ENCODE peak calls at places on chromosomes 1 and 21, in five cellular contexts. V is PC-3, Y is Karpas-422, H is HCT116, E is SK-N-SH. C is an unnamed sample. For H3K9me2, the result is how much of the 10 kb centered on the place peaks cover.

GRCh38 chr1:190258003-190258402 is 219.7 kb downstream of the BRINP3 start:
- DNase-seq in V (no peak), Y (no peak), H (no peak), E (no peak), C (no peak)

GRCh38 chr1:150507912-150508864 is at the start of gene ECM1:
- DNase-seq in V (peak), Y (no peak), H (no peak), E (no peak), C (no peak)

GRCh38 chr1:215544566-215544965 is 22.5 kb upstream of the KCTD3 start:
- DNase-seq in V (no peak), Y (no peak), H (no peak), E (no peak), C (no peak)

GRCh38 chr1:236002025-236002390 is 62.9 kb downstream of the NID1 start:
- DNase-seq in V (no peak), Y (peak), H (no peak), E (no peak), C (no peak)

GRCh38 chr1:3471356-3472087 is 17.1 kb downstream of the ARHGEF16 start:
- DNase-seq in V (no peak), Y (no peak), H (no peak), E (peak), C (no peak)

GRCh38 chr1:47201179-47201578 is 11.3 kb upstream of the PDZK1IP1 start:
- DNase-seq in V (no peak), Y (no peak), H (no peak), E (no peak), C (no peak)

GRCh38 chr21:36209626-36210171 is 53.1 kb downstream of the DOP1B start:
- DNase-seq in V (peak), Y (peak), H (peak), E (peak), C (peak)

GRCh38 chr1:20602851-20603450 is 14.1 kb downstream of the CDA start:
- DNase-seq in V (peak), Y (no peak), H (no peak), E (no peak), C (no peak)

GRCh38 chr1:34806396-34806795 is 13.6 kb downstream of the GJA4 start:
- DNase-seq in V (no peak), Y (no peak), H (no peak), E (no peak), C (no peak)

GRCh38 chr1:46285730-46286477 is 17.5 kb downstream of the LRRC41 start:
- DNase-seq in V (no peak), Y (no peak), H (no peak), E (no peak), C (no peak)

GRCh38 chr1:18716112-18716784 is 85.6 kb downstream of the PAX7 start:
- DNase-seq in V (no peak), Y (no peak), H (no peak), E (no peak), C (no peak)

GRCh38 chr21:33011462-33011861 is 14.3 kb upstream of the OLIG2 start:
- DNase-seq in V (peak), Y (no peak), H (peak), E (no peak), C (no peak)

GRCh38 chr1:186375929-186376330 is 292 bp downstream of the ODR4 start:
- DNase-seq in V (no peak), Y (no peak), H (no peak), E (no peak), C (no peak)

GRCh38 chr1:1040004-1040991 is 20.4 kb downstream of the AGRN start:
- DNase-seq in V (peak), Y (peak), H (peak), E (peak), C (no peak)

GRCh38 chr1:156387899-156388813 is 19.1 kb downstream of the RHBG start:
- DNase-seq in V (no peak), Y (no peak), H (no peak), E (no peak), C (peak)

GRCh38 chr1:218702808-218703207 is 357.7 kb downstream of the TGFB2 start:
- DNase-seq in V (no peak), Y (no peak), H (no peak), E (no peak), C (no peak)

GRCh38 chr1:24244519-24245268 is 57.6 kb upstream of the IFNLR1 start:
- DNase-seq in V (no peak), Y (no peak), H (no peak), E (no peak), C (no peak)

GRCh38 chr1:101291562-101292035 is 54.8 kb downstream of the S1PR1 start:
- DNase-seq in V (peak), Y (peak), H (no peak), E (no peak), C (no peak)

GRCh38 chr1:61116421-61116820 is 34.1 kb downstream of the NFIA start:
- DNase-seq in V (peak), Y (no peak), H (no peak), E (no peak), C (no peak)

GRCh38 chr1:29444782-29445325 is 208.5 kb downstream of the PTPRU start:
- DNase-seq in V (no peak), Y (no peak), H (no peak), E (no peak), C (no peak)

GRCh38 chr1:116769994-116770393 is 15.8 kb downstream of the CD2 start:
- DNase-seq in V (no peak), Y (no peak), H (no peak), E (no peak), C (no peak)

GRCh38 chr21:36700961-36701911 is 2.3 kb downstream of the SIM2 start:
- DNase-seq in V (peak), Y (no peak), H (no peak), E (peak), C (no peak)

GRCh38 chr1:204139088-204139487 is 12.8 kb downstream of the ETNK2 start:
- DNase-seq in V (no peak), Y (no peak), H (no peak), E (no peak), C (no peak)

GRCh38 chr1:201396859-201397464 is 2.2 kb downstream of the LAD1 start:
- DNase-seq in V (peak), Y (no peak), H (peak), E (no peak), C (no peak)

GRCh38 chr1:22870201-22870871 is 102.3 kb downstream of the LACTBL1 start:
- DNase-seq in V (peak), Y (no peak), H (no peak), E (peak), C (no peak)

GRCh38 chr1:205597691-205598314 is 34.0 kb downstream of the ELK4 start:
- DNase-seq in V (no peak), Y (no peak), H (no peak), E (no peak), C (no peak)

GRCh38 chr1:177858222-177858894 is 111.5 kb downstream of the SEC16B start:
- DNase-seq in V (no peak), Y (no peak), H (no peak), E (no peak), C (no peak)

GRCh38 chr1:196655494-196655893 is 3.7 kb downstream of the CFH start:
- DNase-seq in V (no peak), Y (no peak), H (no peak), E (no peak), C (no peak)

GRCh38 chr1:225859151-225859550 is 23.0 kb downstream of the TMEM63A start:
- DNase-seq in V (no peak), Y (no peak), H (no peak), E (no peak), C (no peak)

GRCh38 chr1:221576268-221576667 is 165.6 kb downstream of the DUSP10 start:
- DNase-seq in V (peak), Y (no peak), H (no peak), E (no peak), C (peak)

GRCh38 chr21:33908760-33909159 is 6.8 kb downstream of the ATP5PO start:
- DNase-seq in V (no peak), Y (no peak), H (no peak), E (no peak), C (no peak)

GRCh38 chr21:33643658-33644311 is 1.5 kb downstream of the ITSN1 start:
- DNase-seq in V (peak), Y (no peak), H (no peak), E (peak), C (no peak)

GRCh38 chr1:183869230-183869629 is 64.3 kb downstream of the RGL1 start:
- DNase-seq in V (no peak), Y (no peak), H (no peak), E (no peak), C (no peak)

GRCh38 chr1:183871142-183871541 is 66.2 kb downstream of the RGL1 start:
- DNase-seq in V (peak), Y (no peak), H (peak), E (no peak), C (no peak)

GRCh38 chr1:183871568-183871967 is 66.6 kb downstream of the RGL1 start:
- DNase-seq in V (no peak), Y (no peak), H (no peak), E (no peak), C (no peak)

GRCh38 chr1:183869671-183870070 is 64.8 kb downstream of the RGL1 start:
- DNase-seq in V (no peak), Y (no peak), H (no peak), E (no peak), C (no peak)

DNA sequence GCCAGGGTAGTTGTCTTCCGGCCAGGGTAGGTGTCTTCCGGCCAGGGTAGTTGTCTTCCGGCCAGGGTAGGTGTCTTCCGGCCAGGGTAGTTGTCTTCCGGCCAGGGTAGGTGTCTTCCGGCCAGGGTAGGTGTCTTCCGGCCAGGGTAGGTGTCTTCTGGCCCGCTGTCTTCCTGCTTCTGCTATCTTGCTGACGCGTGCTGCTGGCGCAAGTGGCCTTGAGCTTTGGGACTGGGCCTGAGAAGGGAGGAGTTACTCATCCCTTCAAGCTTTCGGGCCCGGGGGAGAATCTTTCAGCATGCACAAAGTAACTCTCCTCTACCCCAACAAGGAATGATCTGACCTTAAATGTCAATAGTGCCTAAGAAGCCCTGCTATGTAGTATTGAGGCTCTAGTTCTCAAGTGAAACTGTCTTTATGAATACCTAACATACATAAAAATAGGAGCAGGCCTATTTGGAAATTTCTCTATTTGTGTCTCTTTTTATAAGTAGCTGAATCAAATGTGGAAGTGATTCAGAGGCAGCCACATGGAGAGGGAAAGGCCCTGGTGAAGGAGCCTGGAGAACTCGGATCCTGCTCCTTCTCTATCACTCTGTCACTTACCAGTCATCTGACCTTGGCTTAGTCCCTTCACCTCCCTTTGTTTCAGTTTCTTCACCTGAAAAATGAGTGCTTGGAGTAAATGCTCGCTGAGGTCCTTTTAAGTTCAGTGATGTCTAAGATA is 65.6 kb downstream of the RGL1 start:
- DNase-seq in V (peak), Y (no peak), H (no peak), E (no peak), C (no peak)
- H2AFZ ChIP-seq in V (peak), Y (no peak), H (no peak), E (no peak), C (no peak)

DNA sequence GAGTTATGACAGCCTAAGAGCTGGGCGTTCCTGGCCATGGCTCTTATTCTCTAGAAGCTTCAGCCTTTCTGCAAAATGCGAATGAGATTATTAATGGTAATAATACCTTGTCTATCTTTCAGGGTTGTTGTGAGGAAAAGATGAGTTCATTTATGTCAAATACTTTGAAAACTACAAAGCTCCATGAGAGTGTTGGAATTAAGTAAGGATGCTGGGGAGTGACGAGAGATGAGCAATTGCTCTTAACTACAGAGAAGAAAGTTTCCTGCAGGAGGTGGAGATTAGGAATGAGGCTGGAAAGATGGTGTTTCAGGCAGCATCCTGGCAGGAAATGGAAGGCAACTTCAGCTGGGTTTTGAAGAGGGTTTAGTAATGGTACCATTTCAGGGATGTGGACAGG is 124.2 kb downstream of the CACNA1E start:
- DNase-seq in V (no peak), Y (no peak), H (no peak), E (no peak), C (no peak)
- H3K9me2 ChIP-seq in V (under half), Y (under half), H (under half), E (under half), C (under half)

DNA sequence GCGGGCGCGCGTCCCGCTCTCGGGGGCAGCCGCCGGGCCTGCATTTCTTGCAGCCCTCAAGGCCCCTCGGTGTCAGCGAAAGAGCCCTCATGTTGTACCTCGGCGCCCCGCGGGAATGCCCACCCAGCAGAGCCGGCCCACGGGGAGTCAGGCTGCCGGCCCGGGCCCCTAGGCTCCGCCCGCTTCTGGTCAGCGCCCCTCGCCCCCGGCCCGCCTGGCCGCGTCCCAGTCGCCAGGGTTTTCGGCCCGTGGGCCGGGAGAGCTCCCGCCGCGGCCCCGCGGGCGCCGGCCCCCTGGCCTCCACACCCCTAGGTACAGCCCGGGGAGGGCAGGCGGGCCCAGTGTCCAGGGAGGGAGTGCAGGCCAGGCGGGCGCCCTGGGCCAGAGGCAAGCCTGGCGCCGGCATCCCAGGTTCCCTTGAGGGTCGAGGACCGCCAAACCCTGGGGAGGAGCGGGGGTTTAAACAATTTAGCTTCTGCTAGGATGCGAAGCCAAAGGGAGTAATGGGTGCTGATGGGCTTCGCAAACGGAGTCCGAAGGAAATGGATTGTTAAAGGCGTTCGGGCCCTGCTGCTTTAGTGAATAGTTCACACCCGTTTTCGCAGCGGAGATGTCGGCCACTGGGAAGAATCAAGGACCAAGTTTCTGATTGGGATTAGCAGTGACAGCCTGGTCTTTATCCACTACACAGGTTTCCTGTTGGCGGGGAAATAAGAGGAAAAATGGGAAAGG is 486 bp upstream of the KCNA3 start:
- DNase-seq in V (no peak), Y (no peak), H (no peak), E (no peak), C (no peak)
- H3K9ac ChIP-seq in V (no peak), Y (no peak), H (no peak), E (no peak), C (peak)

GRCh38 chr1:247386695-247387094 is 29.3 kb upstream of the NLRP3 start:
- DNase-seq in V (peak), Y (no peak), H (no peak), E (no peak), C (no peak)

GRCh38 chr1:247387096-247387495 is 28.9 kb upstream of the NLRP3 start:
- DNase-seq in V (no peak), Y (no peak), H (no peak), E (no peak), C (no peak)

GRCh38 chr1:247385283-247385682 is 30.7 kb upstream of the NLRP3 start:
- DNase-seq in V (peak), Y (no peak), H (no peak), E (no peak), C (no peak)

GRCh38 chr1:247387500-247387899 is 28.5 kb upstream of the NLRP3 start:
- DNase-seq in V (peak), Y (no peak), H (no peak), E (no peak), C (no peak)

GRCh38 chr1:247386217-247386616 is 29.8 kb upstream of the NLRP3 start:
- DNase-seq in V (no peak), Y (no peak), H (no peak), E (no peak), C (no peak)
- H2AFZ ChIP-seq in V (no peak), Y (no peak), H (no peak), E (no peak), C (no peak)

GRCh38 chr1:114043548-114043947 is 64.3 kb downstream of the OLFML3 start:
- DNase-seq in V (no peak), Y (no peak), H (no peak), E (no peak), C (no peak)
- H3K9me2 ChIP-seq in V (under half), Y (under half), H (under half), E (under half), C (under half)

GRCh38 chr1:36354486-36354885 is 31.0 kb upstream of the EVA1B start:
- DNase-seq in V (no peak), Y (no peak), H (no peak), E (no peak), C (no peak)

GRCh38 chr1:36352910-36353878 is 29.7 kb upstream of the EVA1B start:
- DNase-seq in V (peak), Y (no peak), H (no peak), E (no peak), C (no peak)

GRCh38 chr1:36350659-36351171 is 27.3 kb upstream of the EVA1B start:
- DNase-seq in V (peak), Y (no peak), H (no peak), E (no peak), C (no peak)

GRCh38 chr1:36351222-36351977 is 28.0 kb upstream of the EVA1B start:
- DNase-seq in V (peak), Y (no peak), H (peak), E (peak), C (no peak)

GRCh38 chr1:36352141-36352909 is 28.9 kb upstream of the EVA1B start:
- DNase-seq in V (peak), Y (no peak), H (no peak), E (no peak), C (no peak)
- H3K9ac ChIP-seq in V (peak), Y (no peak), H (peak), E (peak), C (no peak)